ENCODE peak calls at places on chromosomes 1 and 21, in seven cellular contexts. E, P, F, W, G, O and H are unnamed samples.

GRCh38 chr21:35352066-35352770 is 303.1 kb upstream of the RUNX1 start:
- DNase-seq in E (no peak), P (no peak), F (no peak), W (no peak), G (no peak), O (no peak), H (peak)

GRCh38 chr1:219086956-219087469 is 86.7 kb upstream of the LYPLAL1 start:
- DNase-seq in E (no peak), P (no peak), F (no peak), W (no peak), G (no peak), O (no peak), H (no peak)

GRCh38 chr1:177210071-177210470 is 39.3 kb downstream of the BRINP2 start:
- DNase-seq in E (no peak), P (no peak), F (no peak), W (no peak), G (no peak), O (no peak), H (no peak)

GRCh38 chr1:93813076-93813475 is 65.9 kb downstream of the DNTTIP2 start:
- DNase-seq in E (no peak), P (no peak), F (no peak), W (no peak), G (no peak), O (no peak), H (no peak)

GRCh38 chr1:33997127-33998047 is 133.5 kb downstream of the HMGB4 start:
- DNase-seq in E (no peak), P (no peak), F (no peak), W (no peak), G (no peak), O (no peak), H (peak)

GRCh38 chr1:231937013-231937754 is 310.6 kb downstream of the DISC1 start:
- DNase-seq in E (peak), P (no peak), F (peak), W (no peak), G (peak), O (no peak), H (no peak)

GRCh38 chr1:82919828-82920227 is 1079.1 kb downstream of the TTLL7 start:
- DNase-seq in E (no peak), P (no peak), F (no peak), W (no peak), G (no peak), O (no peak), H (peak)

GRCh38 chr1:204222006-204222872 is 8.5 kb upstream of the GOLT1A start:
- DNase-seq in E (no peak), P (no peak), F (no peak), W (no peak), G (no peak), O (no peak), H (no peak)

GRCh38 chr1:41357451-41358151 is 3.6 kb upstream of the FOXO6 start:
- DNase-seq in E (no peak), P (no peak), F (no peak), W (peak), G (peak), O (peak), H (no peak)

GRCh38 chr1:197519741-197520334 is 251.8 kb downstream of the CRB1 start:
- DNase-seq in E (no peak), P (no peak), F (no peak), W (no peak), G (no peak), O (peak), H (peak)

GRCh38 chr1:32071758-32072621 is 749 bp upstream of the TMEM39B start:
- DNase-seq in E (no peak), P (no peak), F (no peak), W (no peak), G (no peak), O (no peak), H (peak)

DNA sequence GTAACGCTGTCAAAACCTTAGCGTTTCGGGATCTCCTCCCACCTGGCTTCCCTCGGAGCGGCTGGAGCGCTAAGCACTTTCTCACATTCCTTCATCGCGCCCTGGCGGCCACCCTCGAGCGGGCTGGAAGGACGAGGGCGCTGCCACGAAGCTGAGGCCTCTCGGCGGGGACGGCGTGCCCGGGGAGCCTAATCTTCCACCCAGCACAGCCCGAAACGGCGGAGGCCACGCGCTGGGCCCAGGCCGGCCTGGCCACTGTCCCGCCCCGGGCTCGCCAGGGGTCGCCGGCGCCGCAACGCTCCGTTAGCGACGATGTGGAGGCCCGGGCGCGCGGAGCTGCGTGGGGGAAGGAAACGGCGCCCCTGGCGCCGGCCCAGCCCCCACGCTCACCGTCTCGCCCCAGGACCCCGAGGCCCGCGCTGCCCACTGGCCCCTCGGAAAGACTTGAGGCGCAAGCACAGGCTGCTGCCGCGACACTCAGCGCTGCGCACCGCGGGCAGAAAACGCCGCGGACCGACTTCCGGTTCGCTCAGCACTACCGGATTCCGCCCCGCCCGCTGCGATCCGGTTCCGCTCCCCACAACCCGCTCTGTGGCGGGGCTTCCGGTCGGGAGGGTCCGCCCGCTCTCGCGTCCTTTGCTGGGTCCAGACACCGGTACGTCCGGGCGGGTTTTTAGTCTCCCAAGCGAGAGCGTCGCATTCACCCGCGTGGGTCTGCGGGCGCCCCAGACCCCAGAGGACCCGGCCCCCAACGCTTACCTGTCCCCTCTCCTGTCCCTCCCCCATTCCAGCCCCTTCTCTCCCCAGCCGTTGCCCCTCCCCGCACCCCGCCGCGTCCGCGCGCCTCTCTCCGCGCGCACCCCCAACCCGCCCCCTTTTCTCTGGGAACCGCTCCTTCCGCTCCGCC is at the start of gene YBEY:
- DNase-seq in E (peak), P (peak), F (peak), W (peak), G (peak), O (peak), H (peak)
- TF ChIP-seq CTCF in E (no peak), P (peak), F (peak), W (peak), G (peak), O (peak), H (peak)

GRCh38 chr1:178487070-178487615 is 9.6 kb downstream of the CLEC20A start:
- DNase-seq in E (no peak), P (no peak), F (no peak), W (no peak), G (no peak), O (no peak), H (no peak)
- H3K4me3 ChIP-seq in E (no peak), P (peak), F (no peak), W (no peak), G (no peak), O (no peak), H (no peak)

DNA sequence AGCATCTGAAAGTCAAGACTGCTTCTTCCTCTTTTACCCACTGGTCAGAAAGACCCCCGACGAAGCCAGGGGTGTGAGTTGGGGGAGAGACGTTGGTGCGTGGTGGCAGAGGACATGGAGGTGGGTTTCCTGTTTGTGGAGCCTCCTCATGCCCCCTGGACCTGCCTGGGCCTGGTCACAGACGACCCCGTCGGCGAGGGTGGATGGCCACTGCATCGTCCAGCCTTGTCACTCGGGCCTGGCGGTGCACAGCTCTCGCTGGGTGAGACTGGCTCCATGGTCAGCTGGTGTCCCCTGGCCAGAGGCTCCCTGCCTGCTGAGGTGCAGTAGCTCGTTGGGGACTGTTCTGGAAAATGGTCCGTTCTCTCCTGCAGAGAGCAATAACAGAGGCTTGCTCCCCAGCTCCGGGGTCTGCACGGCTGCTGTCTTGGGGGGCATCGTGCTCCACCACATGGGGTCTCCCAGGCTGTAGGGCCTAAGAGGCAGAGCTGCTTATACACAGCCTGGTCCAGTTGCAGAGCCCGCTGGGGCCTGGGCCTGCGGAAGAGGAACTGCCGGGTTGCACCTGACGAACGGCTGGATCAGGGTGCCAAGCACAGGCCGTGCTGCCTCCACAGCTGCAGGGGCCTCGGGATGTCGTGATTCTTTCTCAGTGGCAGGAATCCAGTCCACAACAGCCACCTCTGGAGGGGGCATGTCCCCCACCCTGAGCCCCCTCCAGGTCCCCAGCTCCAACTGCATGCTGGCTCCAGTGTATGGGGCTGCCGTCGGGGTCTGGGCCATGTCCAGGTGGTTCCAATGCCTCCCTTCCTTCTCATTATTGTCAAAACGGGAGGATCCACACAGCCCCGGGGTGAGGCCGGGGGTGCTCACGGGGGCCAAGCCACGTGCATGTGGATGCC is 18.0 kb upstream of the ACTRT2 start:
- DNase-seq in E (no peak), P (no peak), F (no peak), W (no peak), G (no peak), O (no peak), H (no peak)
- TF ChIP-seq CTCF in E (no peak), P (no peak), F (no peak), W (no peak), G (no peak), O (no peak), H (no peak)

GRCh38 chr1:48619529-48619928 is 147.5 kb upstream of the SPATA6 start:
- DNase-seq in E (no peak), P (no peak), F (peak), W (peak), G (no peak), O (peak), H (no peak)
- H3K4me3 ChIP-seq in E (no peak), P (no peak), F (no peak), W (no peak), G (no peak), O (no peak), H (no peak)

GRCh38 chr1:115193429-115193828 is 104.1 kb upstream of the TSPAN2 start:
- DNase-seq in E (no peak), P (no peak), F (no peak), W (no peak), G (no peak), O (no peak), H (no peak)

GRCh38 chr1:115191691-115192090 is 102.4 kb upstream of the TSPAN2 start:
- DNase-seq in E (no peak), P (no peak), F (no peak), W (no peak), G (no peak), O (no peak), H (no peak)

GRCh38 chr1:115194571-115194970 is 105.3 kb upstream of the TSPAN2 start:
- DNase-seq in E (no peak), P (no peak), F (no peak), W (no peak), G (no peak), O (no peak), H (no peak)

GRCh38 chr1:115192200-115192767 is 103.0 kb upstream of the TSPAN2 start:
- DNase-seq in E (no peak), P (no peak), F (no peak), W (no peak), G (no peak), O (no peak), H (peak)

GRCh38 chr1:115193026-115193425 is 103.7 kb upstream of the TSPAN2 start:
- DNase-seq in E (no peak), P (no peak), F (no peak), W (no peak), G (no peak), O (no peak), H (no peak)
- TF ChIP-seq CTCF in E (no peak), P (no peak), F (no peak), W (no peak), G (no peak), O (no peak), H (no peak)

GRCh38 chr1:18557621-18558465 is 72.8 kb upstream of the PAX7 start:
- DNase-seq in E (peak), P (no peak), F (peak), W (peak), G (peak), O (peak), H (no peak)
- H3K4me3 ChIP-seq in E (no peak), P (no peak), F (no peak), W (peak), G (no peak), O (peak), H (no peak)

DNA sequence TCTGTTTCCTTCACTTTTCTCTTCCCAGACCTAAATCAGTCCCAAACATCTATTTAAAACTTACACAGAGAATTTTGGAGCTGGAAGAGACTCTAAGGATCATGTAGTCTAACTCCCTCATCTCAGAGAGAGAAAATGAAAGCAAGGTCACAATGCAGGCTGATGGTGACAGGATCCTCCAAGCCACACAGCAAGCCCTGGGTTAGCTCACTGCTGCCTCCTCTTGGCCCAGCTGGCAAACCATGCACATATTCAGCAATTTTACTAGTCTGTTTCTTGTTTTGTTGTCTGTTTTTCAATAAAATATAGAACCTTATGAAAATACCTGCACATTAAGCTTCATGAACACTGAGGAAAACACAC is 27.7 kb upstream of the LY9 start:
- DNase-seq in E (no peak), P (no peak), F (peak), W (peak), G (peak), O (peak), H (no peak)
- TF ChIP-seq CTCF in E (no peak), P (no peak), F (peak), W (peak), G (peak), O (peak), H (peak)

GRCh38 chr1:240413732-240414131 is 198.2 kb downstream of the GREM2 start:
- DNase-seq in E (no peak), P (no peak), F (no peak), W (no peak), G (no peak), O (no peak), H (peak)

GRCh38 chr1:240415532-240415931 is 196.4 kb downstream of the GREM2 start:
- DNase-seq in E (no peak), P (no peak), F (no peak), W (no peak), G (no peak), O (no peak), H (no peak)

GRCh38 chr1:240414237-240414636 is 197.7 kb downstream of the GREM2 start:
- DNase-seq in E (no peak), P (no peak), F (no peak), W (no peak), G (no peak), O (no peak), H (peak)

DNA sequence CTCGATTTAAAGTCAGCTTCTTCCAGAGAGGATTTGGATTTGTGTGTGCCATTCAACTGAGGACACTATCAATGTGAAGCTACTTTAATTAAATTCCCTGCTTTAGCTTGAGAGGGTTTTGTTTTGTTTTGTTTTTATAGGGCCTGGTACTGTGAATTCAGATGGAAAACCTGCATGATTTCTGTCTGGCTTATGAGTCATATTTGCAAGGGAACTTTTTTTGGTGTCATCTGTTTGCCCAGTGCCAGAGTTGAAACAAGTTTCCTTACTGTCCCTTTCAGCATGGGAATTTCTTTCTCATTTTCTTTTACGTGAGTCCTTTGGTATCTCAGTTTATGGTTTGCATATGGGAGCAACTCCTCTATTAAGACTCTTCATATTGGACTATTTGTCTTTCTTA is 194.6 kb downstream of the GREM2 start:
- DNase-seq in E (no peak), P (no peak), F (no peak), W (no peak), G (no peak), O (no peak), H (no peak)
- H3K4me3 ChIP-seq in E (no peak), P (no peak), F (no peak), W (no peak), G (no peak), O (no peak), H (no peak)